ENCODE peak calls at places on chromosome 20, in nine cellular contexts. E is AG10803, R is endothelial cell, C is kidney epithelial cell, T is DND-41, J is ovary, L is left ventricle myocardium inferior, U is lower lobe of right lung, H is GM13976. S is an unnamed sample.

GRCh38 chr20:24208652-24209051 is 220.1 kb upstream of the GGTLC1 start:
- DNase-seq in E (no peak), R (peak), C (no peak), T (peak), J (no peak), L (no peak), U (no peak), H (no peak), S (no peak)

GRCh38 chr20:23361108-23361650 is 803 bp upstream of the GZF1 start:
- DNase-seq in E (peak), R (no peak), C (no peak), T (no peak), J (no peak), L (no peak), U (no peak), H (no peak), S (no peak)

GRCh38 chr20:10131612-10132345 is 86.9 kb upstream of the SNAP25 start:
- DNase-seq in E (peak), R (no peak), C (no peak), T (no peak), J (peak), L (peak), U (no peak), H (no peak), S (no peak)

GRCh38 chr20:34365765-34366213 is 2.7 kb downstream of the ITCH start:
- DNase-seq in E (no peak), R (no peak), C (no peak), T (peak), J (no peak), L (no peak), U (no peak), H (peak), S (no peak)

GRCh38 chr20:62136283-62137091 is 6.7 kb downstream of the PSMA7 start:
- DNase-seq in E (peak), R (peak), C (no peak), T (peak), J (peak), L (peak), U (peak), H (peak), S (peak)

GRCh38 chr20:41854765-41855164 is 236.6 kb upstream of the CHD6 start:
- DNase-seq in E (peak), R (no peak), C (no peak), T (no peak), J (no peak), L (no peak), U (no peak), H (no peak), S (no peak)

GRCh38 chr20:44314870-44315269 is 3.9 kb upstream of the FITM2 start:
- DNase-seq in E (no peak), R (no peak), C (no peak), T (no peak), J (no peak), L (no peak), U (no peak), H (no peak), S (no peak)

GRCh38 chr20:48711044-48711428 is 116.8 kb downstream of the PREX1 start:
- DNase-seq in E (no peak), R (no peak), C (no peak), T (no peak), J (no peak), L (no peak), U (no peak), H (no peak), S (no peak)

GRCh38 chr20:21229163-21229562 is 74.0 kb upstream of the XRN2 start:
- DNase-seq in E (peak), R (no peak), C (no peak), T (no peak), J (no peak), L (no peak), U (no peak), H (no peak), S (no peak)

GRCh38 chr20:54456423-54456822 is 19.0 kb upstream of the DOK5 start:
- DNase-seq in E (no peak), R (no peak), C (no peak), T (no peak), J (no peak), L (no peak), U (no peak), H (no peak), S (no peak)

GRCh38 chr20:63072231-63072791 is 65.5 kb upstream of the BHLHE23 start:
- DNase-seq in E (no peak), R (no peak), C (no peak), T (no peak), J (no peak), L (no peak), U (peak), H (no peak), S (no peak)

GRCh38 chr20:34074101-34074760 is 37.8 kb downstream of the EIF2S2 start:
- DNase-seq in E (no peak), R (no peak), C (no peak), T (no peak), J (no peak), L (no peak), U (no peak), H (no peak), S (no peak)

GRCh38 chr20:49367113-49367512 is 89.3 kb upstream of the ZNFX1 start:
- DNase-seq in E (no peak), R (no peak), C (no peak), T (no peak), J (no peak), L (no peak), U (no peak), H (no peak), S (no peak)

GRCh38 chr20:44776977-44777376 is 31.3 kb downstream of the KCNK15 start:
- DNase-seq in E (no peak), R (peak), C (no peak), T (peak), J (no peak), L (no peak), U (no peak), H (no peak), S (peak)

GRCh38 chr20:20731945-20732296 is 19.5 kb upstream of the RALGAPA2 start:
- DNase-seq in E (no peak), R (no peak), C (no peak), T (no peak), J (no peak), L (no peak), U (no peak), H (no peak), S (no peak)

GRCh38 chr20:33566781-33567603 is 77.1 kb downstream of the CBFA2T2 start:
- DNase-seq in E (no peak), R (no peak), C (no peak), T (no peak), J (no peak), L (no peak), U (no peak), H (no peak), S (no peak)

GRCh38 chr20:19560876-19561480 is 197.1 kb upstream of the RIN2 start:
- DNase-seq in E (peak), R (no peak), C (no peak), T (no peak), J (no peak), L (no peak), U (no peak), H (no peak), S (no peak)

GRCh38 chr20:18628330-18628941 is 40.6 kb downstream of the DTD1 start:
- DNase-seq in E (no peak), R (peak), C (no peak), T (peak), J (no peak), L (no peak), U (no peak), H (no peak), S (no peak)

GRCh38 chr20:36084897-36085617 is 69.5 kb upstream of the EPB41L1 start:
- DNase-seq in E (peak), R (no peak), C (peak), T (no peak), J (no peak), L (no peak), U (no peak), H (no peak), S (no peak)

GRCh38 chr20:36092424-36093024 is 62.0 kb upstream of the EPB41L1 start:
- DNase-seq in E (no peak), R (peak), C (no peak), T (no peak), J (peak), L (peak), U (no peak), H (peak), S (peak)

GRCh38 chr20:63698739-63699465 is 2.5 kb downstream of the TNFRSF6B start:
- DNase-seq in E (peak), R (peak), C (peak), T (no peak), J (peak), L (no peak), U (peak), H (peak), S (no peak)

GRCh38 chr20:52622086-52622485 is 350.1 kb upstream of the TSHZ2 start:
- DNase-seq in E (peak), R (no peak), C (no peak), T (no peak), J (no peak), L (no peak), U (no peak), H (no peak), S (no peak)

GRCh38 chr20:25280574-25281535 is 33.0 kb downstream of the PYGB start:
- DNase-seq in E (no peak), R (no peak), C (no peak), T (no peak), J (peak), L (peak), U (peak), H (no peak), S (no peak)

GRCh38 chr20:19322061-19322985 is 109.9 kb downstream of the SLC24A3 start:
- DNase-seq in E (no peak), R (no peak), C (no peak), T (no peak), J (no peak), L (no peak), U (no peak), H (no peak), S (no peak)

GRCh38 chr20:49888341-49889244 is 26.7 kb downstream of the SPATA2 start:
- DNase-seq in E (peak), R (peak), C (peak), T (peak), J (no peak), L (no peak), U (no peak), H (peak), S (peak)

GRCh38 chr20:15706719-15707118 is 866.5 kb downstream of the KIF16B start:
- DNase-seq in E (no peak), R (no peak), C (no peak), T (no peak), J (no peak), L (no peak), U (no peak), H (no peak), S (no peak)

GRCh38 chr20:50628326-50628725 is 63.0 kb downstream of the RIPOR3 start:
- DNase-seq in E (no peak), R (no peak), C (no peak), T (peak), J (no peak), L (no peak), U (no peak), H (no peak), S (no peak)

GRCh38 chr20:37537505-37537904 is 9.8 kb upstream of the BLCAP start:
- DNase-seq in E (no peak), R (no peak), C (no peak), T (no peak), J (no peak), L (no peak), U (no peak), H (no peak), S (no peak)

GRCh38 chr20:36859700-36860330 is 16.1 kb upstream of the TLDC2 start:
- DNase-seq in E (no peak), R (no peak), C (no peak), T (no peak), J (no peak), L (no peak), U (no peak), H (no peak), S (no peak)

GRCh38 chr20:13510837-13511488 is 127.8 kb downstream of the TASP1 start:
- DNase-seq in E (peak), R (no peak), C (no peak), T (no peak), J (no peak), L (no peak), U (no peak), H (no peak), S (no peak)

GRCh38 chr20:61842011-61842410 is 223.7 kb downstream of the TAF4 start:
- DNase-seq in E (no peak), R (no peak), C (no peak), T (no peak), J (no peak), L (no peak), U (peak), H (no peak), S (no peak)

GRCh38 chr20:10864076-10864672 is 190.4 kb upstream of the JAG1 start:
- DNase-seq in E (peak), R (no peak), C (no peak), T (no peak), J (no peak), L (peak), U (peak), H (no peak), S (no peak)

GRCh38 chr20:57770852-57771746 is 61.3 kb upstream of the PMEPA1 start:
- DNase-seq in E (no peak), R (no peak), C (no peak), T (no peak), J (no peak), L (no peak), U (no peak), H (no peak), S (no peak)

GRCh38 chr20:40016359-40016758 is 672.7 kb downstream of the MAFB start:
- DNase-seq in E (no peak), R (no peak), C (no peak), T (no peak), J (no peak), L (no peak), U (no peak), H (no peak), S (no peak)
- TF ChIP-seq CTCF in E (no peak), R (no peak), C (no peak), T (no peak), J (no peak), L (no peak), U (no peak), H (no peak), S (no peak)

GRCh38 chr20:46088409-46089075 is 1.2 kb downstream of the NCOA5 start:
- DNase-seq in E (peak), R (no peak), C (no peak), T (peak), J (no peak), L (no peak), U (no peak), H (no peak), S (no peak)
- TF ChIP-seq CTCF in E (peak), R (no peak), C (no peak), T (no peak), J (no peak), L (no peak), U (no peak), H (no peak), S (no peak)

DNA sequence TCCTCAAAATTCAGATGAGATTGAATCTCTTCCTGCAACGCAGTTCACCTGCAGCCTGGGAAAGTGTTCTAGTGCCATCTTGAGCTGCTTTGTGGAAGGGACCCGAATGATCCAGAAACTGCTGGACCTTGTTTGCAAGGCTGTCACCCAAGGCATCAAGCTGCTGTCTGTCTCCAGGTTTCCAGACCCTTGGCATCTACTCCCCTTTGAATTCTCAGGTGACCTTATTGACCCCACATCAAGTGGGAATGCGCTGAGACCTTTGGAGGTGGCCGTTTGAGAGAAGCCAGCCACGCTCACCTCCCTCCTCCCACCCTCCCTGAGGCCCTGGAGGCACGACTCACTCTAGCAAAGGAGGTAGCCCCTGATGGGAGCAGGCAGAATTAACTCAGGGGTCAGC is 112.5 kb downstream of the EDN3 start:
- DNase-seq in E (no peak), R (no peak), C (no peak), T (no peak), J (no peak), L (no peak), U (no peak), H (no peak), S (no peak)
- TF ChIP-seq CTCF in E (no peak), R (no peak), C (no peak), T (peak), J (no peak), L (no peak), U (no peak), H (no peak), S (peak)

DNA sequence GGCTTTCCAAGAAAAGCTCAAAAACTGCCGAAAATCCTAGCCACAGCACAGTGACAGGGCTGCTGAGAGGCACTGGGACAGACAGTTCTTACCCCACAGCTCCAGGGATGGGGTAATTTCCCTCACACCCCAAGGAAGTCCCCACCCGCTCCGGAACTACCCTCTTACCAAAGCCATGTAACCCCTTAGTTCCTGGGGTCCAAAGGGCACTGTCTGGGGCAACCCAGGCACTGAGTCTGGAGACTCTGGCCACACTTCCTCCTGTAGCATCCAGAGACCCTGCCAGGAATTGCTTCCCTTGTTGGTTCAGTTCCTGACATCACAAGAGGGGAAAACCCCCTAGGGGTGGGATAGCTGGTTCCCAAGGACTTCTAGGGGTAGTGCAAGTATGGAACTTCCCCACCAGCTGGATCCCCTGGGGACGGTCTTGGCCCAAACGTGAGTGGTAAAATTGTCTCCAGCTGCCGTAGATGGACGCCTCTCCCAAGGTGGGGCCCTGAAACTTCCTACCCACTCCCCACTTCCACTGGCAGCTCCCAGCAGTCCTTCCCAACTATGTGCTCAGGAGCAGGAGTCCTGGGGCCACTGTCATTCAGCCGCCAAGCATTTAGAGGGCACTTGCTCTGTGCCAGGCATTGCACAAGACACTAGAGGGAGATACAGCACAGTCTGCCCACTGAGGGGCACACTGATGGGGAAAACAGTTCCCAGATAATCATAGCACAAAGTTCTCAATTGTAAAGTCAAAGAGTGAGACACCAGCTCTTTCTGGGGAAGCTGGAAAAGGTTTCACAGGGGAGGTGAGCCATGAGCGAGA is 17.3 kb upstream of the HCK start:
- DNase-seq in E (peak), R (no peak), C (no peak), T (no peak), J (no peak), L (no peak), U (peak), H (peak), S (no peak)
- TF ChIP-seq CTCF in E (peak), R (no peak), C (no peak), T (peak), J (no peak), L (peak), U (peak), H (peak), S (no peak)

GRCh38 chr20:6265204-6265904 is 142.5 kb upstream of the FERMT1 start:
- DNase-seq in E (peak), R (no peak), C (peak), T (no peak), J (no peak), L (no peak), U (no peak), H (peak), S (no peak)
- TF ChIP-seq CTCF in E (peak), R (no peak), C (peak), T (peak), J (no peak), L (peak), U (peak), H (peak), S (peak)